ENCODE peak calls at places on chromosome 22, in eight cellular contexts. One of them, this sample, is unnamed.

GRCh38 chr22:50587407-50587806 is 4.8 kb upstream of the CHKB start:
- DNase-seq in HCT116: no peak
- DNase-seq in heart left ventricle: no peak
- DNase-seq in WTC11: no peak
- DNase-seq in BJ: no peak
- DNase-seq in choroid plexus epithelial cell: no peak
- DNase-seq in lower leg skin: no peak
- DNase-seq in ovary: no peak
- DNase-seq in this sample: no peak

GRCh38 chr22:48567213-48567975 is 1260.3 kb downstream of the BRD1 start:
- DNase-seq in HCT116: no peak
- DNase-seq in heart left ventricle: no peak
- DNase-seq in WTC11: no peak
- DNase-seq in BJ: no peak
- DNase-seq in choroid plexus epithelial cell: no peak
- DNase-seq in lower leg skin: no peak
- DNase-seq in ovary: no peak
- DNase-seq in this sample: no peak

GRCh38 chr22:36541831-36542391 is 12.9 kb upstream of the EIF3D start:
- DNase-seq in HCT116: peak
- DNase-seq in heart left ventricle: no peak
- DNase-seq in WTC11: no peak
- DNase-seq in BJ: peak
- DNase-seq in choroid plexus epithelial cell: peak
- DNase-seq in lower leg skin: no peak
- DNase-seq in ovary: no peak
- DNase-seq in this sample: peak

GRCh38 chr22:27775698-27776409 is 25.7 kb downstream of the MN1 start:
- DNase-seq in HCT116: no peak
- DNase-seq in heart left ventricle: no peak
- DNase-seq in WTC11: no peak
- DNase-seq in BJ: no peak
- DNase-seq in choroid plexus epithelial cell: no peak
- DNase-seq in lower leg skin: no peak
- DNase-seq in ovary: no peak
- DNase-seq in this sample: no peak

GRCh38 chr22:49546811-49547585 is 280.7 kb downstream of the BRD1 start:
- DNase-seq in HCT116: no peak
- DNase-seq in heart left ventricle: no peak
- DNase-seq in WTC11: peak
- DNase-seq in BJ: no peak
- DNase-seq in choroid plexus epithelial cell: no peak
- DNase-seq in lower leg skin: peak
- DNase-seq in ovary: no peak
- DNase-seq in this sample: no peak

GRCh38 chr22:35506259-35506570 is 34.4 kb upstream of the RASD2 start:
- DNase-seq in HCT116: no peak
- DNase-seq in heart left ventricle: no peak
- DNase-seq in WTC11: no peak
- DNase-seq in BJ: no peak
- DNase-seq in choroid plexus epithelial cell: peak
- DNase-seq in lower leg skin: no peak
- DNase-seq in ovary: no peak
- DNase-seq in this sample: no peak

GRCh38 chr22:25482868-25483639 is 81.4 kb upstream of the GRK3 start:
- DNase-seq in HCT116: no peak
- DNase-seq in heart left ventricle: peak
- DNase-seq in WTC11: no peak
- DNase-seq in BJ: no peak
- DNase-seq in choroid plexus epithelial cell: no peak
- DNase-seq in lower leg skin: peak
- DNase-seq in ovary: no peak
- DNase-seq in this sample: no peak

GRCh38 chr22:40720538-40721256 is 41.4 kb downstream of the MCHR1 start:
- DNase-seq in HCT116: no peak
- DNase-seq in heart left ventricle: no peak
- DNase-seq in WTC11: no peak
- DNase-seq in BJ: no peak
- DNase-seq in choroid plexus epithelial cell: no peak
- DNase-seq in lower leg skin: no peak
- DNase-seq in ovary: no peak
- DNase-seq in this sample: no peak

GRCh38 chr22:49975543-49976389 is 15.2 kb downstream of the PIM3 start:
- DNase-seq in HCT116: no peak
- DNase-seq in heart left ventricle: no peak
- DNase-seq in WTC11: peak
- DNase-seq in BJ: no peak
- DNase-seq in choroid plexus epithelial cell: no peak
- DNase-seq in lower leg skin: peak
- DNase-seq in ovary: peak
- DNase-seq in this sample: no peak

GRCh38 chr22:50183141-50183971 is 2.4 kb upstream of the TRABD start:
- DNase-seq in HCT116: no peak
- DNase-seq in heart left ventricle: no peak
- DNase-seq in WTC11: no peak
- DNase-seq in BJ: no peak
- DNase-seq in choroid plexus epithelial cell: no peak
- DNase-seq in lower leg skin: no peak
- DNase-seq in ovary: peak
- DNase-seq in this sample: no peak

GRCh38 chr22:40525250-40525884 is 111.2 kb downstream of the MRTFA start:
- DNase-seq in HCT116: no peak
- DNase-seq in heart left ventricle: peak
- DNase-seq in WTC11: peak
- DNase-seq in BJ: no peak
- DNase-seq in choroid plexus epithelial cell: peak
- DNase-seq in lower leg skin: no peak
- DNase-seq in ovary: peak
- DNase-seq in this sample: no peak

GRCh38 chr22:48247829-48248228 is 1485.4 kb downstream of the TBC1D22A start:
- DNase-seq in HCT116: no peak
- DNase-seq in heart left ventricle: no peak
- DNase-seq in WTC11: no peak
- DNase-seq in BJ: no peak
- DNase-seq in choroid plexus epithelial cell: no peak
- DNase-seq in lower leg skin: peak
- DNase-seq in ovary: no peak
- DNase-seq in this sample: no peak

GRCh38 chr22:17997456-17997855 is 26.9 kb downstream of the MICAL3 start:
- DNase-seq in HCT116: no peak
- DNase-seq in heart left ventricle: no peak
- DNase-seq in WTC11: no peak
- DNase-seq in BJ: no peak
- DNase-seq in choroid plexus epithelial cell: no peak
- DNase-seq in lower leg skin: no peak
- DNase-seq in ovary: no peak
- DNase-seq in this sample: no peak

GRCh38 chr22:42116848-42117424 is 13.7 kb downstream of the CYP2D6 start:
- DNase-seq in HCT116: no peak
- DNase-seq in heart left ventricle: no peak
- DNase-seq in WTC11: peak
- DNase-seq in BJ: no peak
- DNase-seq in choroid plexus epithelial cell: peak
- DNase-seq in lower leg skin: peak
- DNase-seq in ovary: no peak
- DNase-seq in this sample: no peak

GRCh38 chr22:42111798-42112197 is 18.8 kb downstream of the CYP2D6 start:
- DNase-seq in HCT116: no peak
- DNase-seq in heart left ventricle: no peak
- DNase-seq in WTC11: no peak
- DNase-seq in BJ: no peak
- DNase-seq in choroid plexus epithelial cell: no peak
- DNase-seq in lower leg skin: no peak
- DNase-seq in ovary: no peak
- DNase-seq in this sample: no peak

GRCh38 chr22:42108848-42109247 is 18.3 kb upstream of the NDUFA6 start:
- DNase-seq in HCT116: no peak
- DNase-seq in heart left ventricle: no peak
- DNase-seq in WTC11: no peak
- DNase-seq in BJ: no peak
- DNase-seq in choroid plexus epithelial cell: no peak
- DNase-seq in lower leg skin: peak
- DNase-seq in ovary: no peak
- DNase-seq in this sample: no peak

DNA sequence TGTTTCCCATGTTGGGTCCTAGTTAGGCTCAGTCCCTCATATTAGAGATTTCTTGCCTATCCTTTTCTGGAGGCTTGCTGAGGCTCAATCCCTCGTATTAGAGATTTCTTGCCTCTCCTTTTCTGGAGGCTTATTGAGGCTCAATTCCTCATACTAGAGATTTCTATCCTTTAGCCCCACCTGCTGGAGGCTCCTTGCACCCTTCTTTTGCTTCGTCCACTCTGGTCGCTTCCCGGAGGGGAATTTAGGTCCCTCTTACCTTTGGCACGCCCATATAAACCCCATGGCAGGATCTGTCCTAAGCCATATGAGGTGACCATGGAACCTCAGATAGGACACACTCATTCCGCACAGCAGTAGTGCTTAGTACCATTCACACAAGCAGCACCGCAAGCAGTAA is 15.9 kb downstream of the CYP2D6 start:
- DNase-seq in HCT116: peak
- DNase-seq in heart left ventricle: no peak
- DNase-seq in WTC11: peak
- DNase-seq in BJ: no peak
- DNase-seq in choroid plexus epithelial cell: peak
- DNase-seq in lower leg skin: peak
- DNase-seq in ovary: no peak
- DNase-seq in this sample: no peak
- TF ChIP-seq CTCF in HCT116: peak
- TF ChIP-seq CTCF in heart left ventricle: no peak
- TF ChIP-seq CTCF in WTC11: peak
- TF ChIP-seq CTCF in BJ: peak
- TF ChIP-seq CTCF in choroid plexus epithelial cell: peak
- TF ChIP-seq CTCF in lower leg skin: no peak
- TF ChIP-seq CTCF in ovary: no peak
- TF ChIP-seq CTCF in this sample: peak

DNA sequence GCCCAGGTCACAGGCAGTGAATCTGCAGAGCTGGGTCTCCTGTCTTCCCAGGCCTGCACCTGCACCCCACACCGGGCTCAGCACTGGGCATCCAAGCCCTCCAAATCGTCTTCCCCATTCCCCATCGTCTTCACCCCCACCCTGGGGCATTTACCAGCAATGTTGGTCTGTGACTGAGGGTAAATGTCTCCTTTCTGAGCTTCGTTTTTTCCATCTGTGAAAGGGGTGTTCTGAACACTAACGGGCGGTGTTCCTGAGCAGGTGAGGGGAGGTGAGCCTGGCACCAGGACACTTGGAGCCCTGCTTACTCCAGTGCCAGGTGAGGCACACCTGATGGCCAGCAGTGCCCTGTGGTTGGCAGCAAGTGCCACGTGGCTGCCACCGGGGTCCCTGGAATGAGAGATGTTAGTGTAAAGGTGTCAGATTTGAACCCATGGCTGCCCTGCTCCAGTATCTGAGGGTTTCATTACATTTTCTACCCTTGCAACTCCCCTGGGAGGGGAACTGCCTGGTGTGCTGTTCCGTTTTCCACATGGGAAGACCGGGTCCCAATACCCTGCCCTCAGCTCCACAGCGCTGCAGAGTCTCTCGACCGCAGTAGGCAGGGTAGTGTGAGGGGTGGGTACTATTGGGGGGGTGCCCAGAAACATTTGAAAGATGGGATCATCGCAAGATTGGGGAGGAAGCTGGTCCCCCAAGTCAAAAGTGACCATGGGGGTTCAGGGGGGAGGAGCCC is 1.9 kb downstream of the CDC42EP1 start:
- DNase-seq in HCT116: no peak
- DNase-seq in heart left ventricle: no peak
- DNase-seq in WTC11: no peak
- DNase-seq in BJ: no peak
- DNase-seq in choroid plexus epithelial cell: no peak
- DNase-seq in lower leg skin: no peak
- DNase-seq in ovary: no peak
- DNase-seq in this sample: no peak
- TF ChIP-seq CTCF in HCT116: no peak
- TF ChIP-seq CTCF in heart left ventricle: no peak
- TF ChIP-seq CTCF in WTC11: no peak
- TF ChIP-seq CTCF in BJ: no peak
- TF ChIP-seq CTCF in choroid plexus epithelial cell: no peak
- TF ChIP-seq CTCF in lower leg skin: no peak
- TF ChIP-seq CTCF in ovary: peak
- TF ChIP-seq CTCF in this sample: no peak

GRCh38 chr22:30636226-30637077 is 871 bp downstream of the SLC35E4 start:
- DNase-seq in HCT116: no peak
- DNase-seq in heart left ventricle: peak
- DNase-seq in WTC11: peak
- DNase-seq in BJ: no peak
- DNase-seq in choroid plexus epithelial cell: no peak
- DNase-seq in lower leg skin: peak
- DNase-seq in ovary: peak
- DNase-seq in this sample: no peak
- TF ChIP-seq CTCF in HCT116: no peak
- TF ChIP-seq CTCF in heart left ventricle: no peak
- TF ChIP-seq CTCF in WTC11: no peak
- TF ChIP-seq CTCF in BJ: peak
- TF ChIP-seq CTCF in choroid plexus epithelial cell: no peak
- TF ChIP-seq CTCF in lower leg skin: no peak
- TF ChIP-seq CTCF in ovary: no peak
- TF ChIP-seq CTCF in this sample: peak

GRCh38 chr22:46825145-46825544 is 62.7 kb downstream of the TBC1D22A start:
- DNase-seq in HCT116: no peak
- DNase-seq in heart left ventricle: no peak
- DNase-seq in WTC11: no peak
- DNase-seq in BJ: no peak
- DNase-seq in choroid plexus epithelial cell: no peak
- DNase-seq in lower leg skin: no peak
- DNase-seq in ovary: no peak
- DNase-seq in this sample: no peak

GRCh38 chr22:46824348-46824909 is 62.0 kb downstream of the TBC1D22A start:
- DNase-seq in HCT116: no peak
- DNase-seq in heart left ventricle: no peak
- DNase-seq in WTC11: no peak
- DNase-seq in BJ: no peak
- DNase-seq in choroid plexus epithelial cell: no peak
- DNase-seq in lower leg skin: no peak
- DNase-seq in ovary: no peak
- DNase-seq in this sample: no peak

GRCh38 chr22:46823654-46824053 is 61.2 kb downstream of the TBC1D22A start:
- DNase-seq in HCT116: no peak
- DNase-seq in heart left ventricle: no peak
- DNase-seq in WTC11: no peak
- DNase-seq in BJ: no peak
- DNase-seq in choroid plexus epithelial cell: no peak
- DNase-seq in lower leg skin: no peak
- DNase-seq in ovary: no peak
- DNase-seq in this sample: no peak

GRCh38 chr22:46826438-46826837 is 64.0 kb downstream of the TBC1D22A start:
- DNase-seq in HCT116: no peak
- DNase-seq in heart left ventricle: no peak
- DNase-seq in WTC11: no peak
- DNase-seq in BJ: no peak
- DNase-seq in choroid plexus epithelial cell: no peak
- DNase-seq in lower leg skin: no peak
- DNase-seq in ovary: no peak
- DNase-seq in this sample: no peak

DNA sequence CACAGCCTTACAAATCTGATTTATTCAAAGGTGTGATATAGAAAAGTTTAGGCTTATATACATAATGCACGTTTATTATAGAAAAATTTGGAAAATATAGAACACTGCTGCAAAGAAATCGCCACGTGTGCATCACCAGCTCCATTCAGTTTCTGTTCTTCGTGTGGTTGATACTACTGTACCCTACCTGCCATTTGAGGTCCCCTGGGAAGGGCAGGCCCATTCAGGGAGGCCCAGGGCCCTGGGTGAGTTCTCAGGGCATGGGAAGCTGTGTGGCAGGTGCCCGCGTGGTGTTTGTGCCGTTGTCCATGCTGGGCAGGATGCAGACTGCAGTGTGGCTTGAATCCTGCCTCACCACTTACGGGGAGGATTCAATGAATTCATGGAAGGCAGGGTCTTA is 60.8 kb downstream of the TBC1D22A start:
- DNase-seq in HCT116: no peak
- DNase-seq in heart left ventricle: no peak
- DNase-seq in WTC11: no peak
- DNase-seq in BJ: no peak
- DNase-seq in choroid plexus epithelial cell: no peak
- DNase-seq in lower leg skin: no peak
- DNase-seq in ovary: no peak
- DNase-seq in this sample: no peak
- TF ChIP-seq CTCF in HCT116: no peak
- TF ChIP-seq CTCF in heart left ventricle: no peak
- TF ChIP-seq CTCF in WTC11: no peak
- TF ChIP-seq CTCF in BJ: no peak
- TF ChIP-seq CTCF in choroid plexus epithelial cell: no peak
- TF ChIP-seq CTCF in lower leg skin: no peak
- TF ChIP-seq CTCF in ovary: no peak
- TF ChIP-seq CTCF in this sample: no peak